ENCODE peak calls at places on chromosome 19, in nine cellular contexts. F is NCI-H1417 treated with DMSO at 0.1 percent for 48 hours; Q is NCI-H460; P is mammary epithelial cell; H is LHCN-M2; E is naive thymus-derived CD4-positive, alpha-beta T cell; T is germinal center; K is MCF 10A; N is RPMI7951. C is an unnamed sample.
A peak's percentile ranks its signal among the peaks of the same experiment; 100 is the strongest.

GRCh38 chr19:15696654-15697194 is 23.8 kb downstream of the CYP4F12 start:
- DNase-seq in F (no peak), Q (no peak), P (no peak), H (no peak), E (no peak), T (no peak), K (no peak), N (no peak), C (no peak)

GRCh38 chr19:7859766-7860165 is 14.4 kb downstream of the PRR36 start:
- DNase-seq in F (no peak), Q (no peak), P (no peak), H (no peak), E (no peak), T (no peak), K (no peak), N (no peak), C (no peak)

GRCh38 chr19:55210120-55210493 is 806 bp upstream of the PTPRH start:
- DNase-seq in F (no peak), Q (peak; percentile 54), P (peak; percentile 87), H (peak; percentile 87), E (no peak), T (no peak), K (peak; percentile 87), N (peak; percentile 95), C (no peak)

GRCh38 chr19:46615966-46616365 is 8.9 kb downstream of the PTGIR start:
- DNase-seq in F (no peak), Q (no peak), P (no peak), H (no peak), E (no peak), T (no peak), K (no peak), N (no peak), C (no peak)

GRCh38 chr19:40443930-40444180 is 280 bp downstream of the SERTAD3 start:
- DNase-seq in F (no peak), Q (no peak), P (no peak), H (no peak), E (no peak), T (peak; percentile 61), K (no peak), N (peak; percentile 26), C (no peak)

GRCh38 chr19:27741236-27741635 is 1471.7 kb downstream of the UQCRFS1 start:
- DNase-seq in F (no peak), Q (no peak), P (no peak), H (no peak), E (no peak), T (no peak), K (no peak), N (no peak), C (peak; percentile 5)

GRCh38 chr19:10230155-10230903 is 802 bp downstream of the S1PR2 start:
- DNase-seq in F (no peak), Q (no peak), P (no peak), H (no peak), E (peak; percentile 37), T (peak; percentile 33), K (no peak), N (no peak), C (peak; percentile 84)

GRCh38 chr19:44909775-44910174 is 4.2 kb downstream of the APOE start:
- DNase-seq in F (no peak), Q (no peak), P (no peak), H (no peak), E (no peak), T (no peak), K (no peak), N (no peak), C (no peak)

GRCh38 chr19:47268028-47268427 is 6.7 kb upstream of the INAFM1 start:
- DNase-seq in F (no peak), Q (no peak), P (no peak), H (no peak), E (no peak), T (no peak), K (no peak), N (no peak), C (no peak)

GRCh38 chr19:23255700-23256099 is 5.5 kb upstream of the ZNF724 start:
- DNase-seq in F (no peak), Q (no peak), P (no peak), H (no peak), E (no peak), T (no peak), K (no peak), N (no peak), C (no peak)

GRCh38 chr19:15285896-15286591 is 46.3 kb downstream of the BRD4 start:
- DNase-seq in F (no peak), Q (no peak), P (no peak), H (no peak), E (no peak), T (peak; percentile 76), K (no peak), N (no peak), C (no peak)

GRCh38 chr19:17243854-17244617 is 1.7 kb downstream of the NR2F6 start:
- DNase-seq in F (no peak), Q (no peak), P (peak; percentile 31), H (peak; percentile 56), E (no peak), T (no peak), K (peak; percentile 71), N (peak; percentile 60), C (peak; percentile 71)

GRCh38 chr19:6476155-6476895 is 5.3 kb downstream of the DENND1C start:
- DNase-seq in F (no peak), Q (peak; percentile 69), P (peak; percentile 61), H (peak; percentile 20), E (peak; percentile 55), T (peak; percentile 59), K (peak; percentile 59), N (peak; percentile 34), C (peak; percentile 97)

GRCh38 chr19:4139614-4140236 is 13.7 kb upstream of the CREB3L3 start:
- DNase-seq in F (no peak), Q (peak; percentile 55), P (peak; percentile 54), H (peak; percentile 51), E (peak; percentile 64), T (peak; percentile 86), K (peak; percentile 78), N (peak; percentile 56), C (peak; percentile 81)